ENCODE peak calls at places on chromosomes 16 and 17, in eight cellular contexts. N, H, S, T, K, A, B and C are unnamed samples.

GRCh38 chr17:11705111-11705510 is 106.8 kb downstream of the DNAH9 start:
- DNase-seq in N (no peak), H (no peak), S (no peak), T (no peak), K (no peak), A (no peak), B (no peak), C (no peak)

GRCh38 chr16:3212006-3212405 is 23.0 kb downstream of the ZNF200 start:
- DNase-seq in N (no peak), H (no peak), S (no peak), T (no peak), K (no peak), A (no peak), B (no peak), C (no peak)

GRCh38 chr17:35289222-35289621 is 46.4 kb downstream of the SLFN5 start:
- DNase-seq in N (no peak), H (no peak), S (no peak), T (no peak), K (no peak), A (no peak), B (no peak), C (no peak)

GRCh38 chr17:82791532-82791931 is 39.7 kb downstream of the TBCD start:
- DNase-seq in N (peak), H (no peak), S (no peak), T (no peak), K (no peak), A (no peak), B (no peak), C (no peak)

GRCh38 chr17:66930933-66931332 is 33.6 kb upstream of the CACNG4 start:
- DNase-seq in N (no peak), H (no peak), S (no peak), T (peak), K (peak), A (no peak), B (no peak), C (no peak)

GRCh38 chr16:7691533-7691932 is 358.9 kb downstream of the RBFOX1 start:
- DNase-seq in N (no peak), H (no peak), S (no peak), T (no peak), K (no peak), A (no peak), B (no peak), C (no peak)

GRCh38 chr16:81143921-81144471 is 47.8 kb upstream of the GCSH start:
- DNase-seq in N (no peak), H (peak), S (no peak), T (no peak), K (no peak), A (no peak), B (no peak), C (no peak)

GRCh38 chr17:15490634-15491261 is 23.3 kb upstream of the CDRT4 start:
- DNase-seq in N (peak), H (no peak), S (peak), T (peak), K (peak), A (peak), B (peak), C (peak)

GRCh38 chr16:79628501-79628975 is 28.0 kb upstream of the MAF start:
- DNase-seq in N (peak), H (no peak), S (no peak), T (no peak), K (no peak), A (no peak), B (no peak), C (no peak)

GRCh38 chr16:13099822-13100221 is 198.4 kb downstream of the SHISA9 start:
- DNase-seq in N (no peak), H (no peak), S (no peak), T (no peak), K (no peak), A (no peak), B (no peak), C (no peak)

GRCh38 chr17:59652119-59652518 is 32.4 kb downstream of the CLTC start:
- DNase-seq in N (peak), H (no peak), S (no peak), T (no peak), K (no peak), A (no peak), B (no peak), C (no peak)

GRCh38 chr17:71572343-71572742 is 548.5 kb upstream of the SOX9 start:
- DNase-seq in N (no peak), H (no peak), S (no peak), T (no peak), K (no peak), A (no peak), B (no peak), C (no peak)

GRCh38 chr17:320809-321385 is 31.7 kb downstream of the RPH3AL start:
- DNase-seq in N (no peak), H (no peak), S (no peak), T (peak), K (peak), A (peak), B (no peak), C (no peak)

GRCh38 chr17:51764387-51764971 is 394.0 kb downstream of the CA10 start:
- DNase-seq in N (peak), H (peak), S (peak), T (no peak), K (peak), A (no peak), B (peak), C (no peak)

GRCh38 chr16:53745753-53746258 is 41.9 kb downstream of the FTO start:
- DNase-seq in N (peak), H (no peak), S (no peak), T (no peak), K (no peak), A (no peak), B (no peak), C (no peak)

GRCh38 chr17:79235808-79236207 is 161.2 kb downstream of the ENGASE start:
- DNase-seq in N (no peak), H (no peak), S (no peak), T (no peak), K (no peak), A (no peak), B (no peak), C (no peak)

GRCh38 chr17:81349397-81350319 is 45.6 kb upstream of the BAHCC1 start:
- DNase-seq in N (no peak), H (no peak), S (no peak), T (no peak), K (no peak), A (no peak), B (no peak), C (no peak)

GRCh38 chr17:59803377-59803757 is 89.4 kb downstream of the TUBD1 start:
- DNase-seq in N (no peak), H (no peak), S (no peak), T (no peak), K (no peak), A (no peak), B (no peak), C (no peak)

GRCh38 chr17:44363613-44364159 is at the start of gene FAM171A2:
- DNase-seq in N (peak), H (peak), S (no peak), T (peak), K (no peak), A (peak), B (no peak), C (no peak)

GRCh38 chr17:48825446-48826381 is 5.1 kb upstream of the CALCOCO2 start:
- DNase-seq in N (peak), H (no peak), S (no peak), T (no peak), K (no peak), A (no peak), B (no peak), C (no peak)

GRCh38 chr16:55497558-55497957 is 11.3 kb upstream of the LPCAT2 start:
- DNase-seq in N (no peak), H (no peak), S (no peak), T (no peak), K (no peak), A (no peak), B (no peak), C (no peak)

GRCh38 chr17:31787857-31788570 is 71.0 kb downstream of the COPRS start:
- DNase-seq in N (peak), H (no peak), S (no peak), T (peak), K (peak), A (no peak), B (peak), C (no peak)

GRCh38 chr16:88785106-88785924 is at the start of gene PIEZO1:
- DNase-seq in N (peak), H (peak), S (peak), T (no peak), K (peak), A (peak), B (no peak), C (no peak)

GRCh38 chr16:88569614-88569984 is 604 bp upstream of the ZC3H18 start:
- DNase-seq in N (peak), H (no peak), S (peak), T (peak), K (no peak), A (no peak), B (no peak), C (no peak)

GRCh38 chr17:79950711-79951110 is 85.0 kb downstream of the TBC1D16 start:
- DNase-seq in N (no peak), H (no peak), S (peak), T (peak), K (peak), A (no peak), B (no peak), C (no peak)

GRCh38 chr17:40113110-40113960 is 8.4 kb upstream of the MSL1 start:
- DNase-seq in N (peak), H (peak), S (peak), T (peak), K (peak), A (peak), B (peak), C (peak)
- TF ChIP-seq CTCF in N (peak), H (peak), S (peak), T (no peak), K (peak), A (peak), B (peak), C (peak)

DNA sequence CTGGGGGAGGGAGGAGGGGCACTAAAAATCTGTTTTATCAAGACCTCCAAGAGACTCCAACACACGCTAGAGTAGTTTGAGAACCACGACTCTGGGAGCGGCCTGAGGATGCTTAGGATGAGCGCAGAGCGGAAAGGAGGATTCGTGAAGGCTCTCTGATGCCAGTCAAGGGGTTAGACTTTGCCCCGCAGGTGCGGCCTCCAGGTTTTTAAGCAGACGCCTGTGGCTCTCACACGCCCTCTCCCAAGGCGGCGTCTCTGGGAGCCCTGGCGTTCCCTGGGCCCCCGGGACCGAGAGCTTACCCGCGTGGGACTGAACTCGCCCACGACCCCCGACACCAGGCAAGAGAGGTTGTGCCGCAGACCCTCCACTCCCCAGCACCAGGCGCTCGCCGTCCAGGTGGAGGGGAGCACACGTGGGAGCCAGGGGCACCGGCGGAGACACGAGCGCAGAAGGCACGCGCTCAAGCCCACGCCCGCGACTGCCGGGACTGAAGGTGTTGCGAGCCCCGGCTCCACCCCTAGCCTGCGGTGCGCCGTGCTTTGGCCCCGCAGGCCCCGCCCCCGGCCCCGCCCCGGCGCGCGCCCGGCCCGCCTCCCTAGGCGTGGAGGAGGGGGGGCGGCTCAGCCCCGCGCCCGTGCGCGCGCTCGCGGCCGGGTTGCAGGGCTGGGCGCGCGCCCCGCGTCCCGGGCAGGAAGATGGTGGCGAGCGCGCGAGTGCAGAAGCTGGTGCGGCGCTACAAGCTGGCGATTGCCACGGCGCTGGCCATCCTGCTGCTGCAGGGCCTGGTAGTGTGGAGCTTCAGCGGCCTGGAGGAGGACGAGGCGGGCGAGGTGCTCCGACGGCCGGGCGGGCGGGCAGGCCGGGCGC is at the start of gene XYLT2:
- DNase-seq in N (peak), H (peak), S (peak), T (peak), K (peak), A (peak), B (peak), C (peak)
- TF ChIP-seq POLR2A in N (no peak), H (peak), S (no peak), T (no peak), K (no peak), A (no peak), B (no peak), C (peak)

GRCh38 chr17:14297161-14297851 is 3.6 kb upstream of the HS3ST3B1 start:
- DNase-seq in N (no peak), H (peak), S (no peak), T (peak), K (no peak), A (peak), B (no peak), C (no peak)

GRCh38 chr17:14295676-14296075 is 5.2 kb upstream of the HS3ST3B1 start:
- DNase-seq in N (no peak), H (no peak), S (no peak), T (peak), K (no peak), A (no peak), B (no peak), C (no peak)

GRCh38 chr17:14298221-14298994 is 2.5 kb upstream of the HS3ST3B1 start:
- DNase-seq in N (no peak), H (no peak), S (no peak), T (peak), K (no peak), A (no peak), B (no peak), C (no peak)

GRCh38 chr17:14296511-14296910 is 4.4 kb upstream of the HS3ST3B1 start:
- DNase-seq in N (no peak), H (no peak), S (no peak), T (peak), K (no peak), A (no peak), B (no peak), C (no peak)

GRCh38 chr17:14294876-14295275 is 6.0 kb upstream of the HS3ST3B1 start:
- DNase-seq in N (no peak), H (no peak), S (no peak), T (peak), K (no peak), A (no peak), B (no peak), C (no peak)
- TF ChIP-seq CTCF in N (no peak), H (no peak), S (no peak), T (no peak), K (no peak), A (no peak), B (no peak), C (no peak)

GRCh38 chr17:56521439-56522141 is 71.9 kb upstream of the NOG start:
- DNase-seq in N (no peak), H (no peak), S (no peak), T (no peak), K (no peak), A (no peak), B (no peak), C (no peak)
- TF ChIP-seq POLR2A in N (no peak), H (no peak), S (no peak), T (no peak), K (no peak), A (no peak), B (no peak), C (no peak)

GRCh38 chr16:4778050-4778392 is 10.1 kb downstream of the SEPTIN12 start:
- DNase-seq in N (no peak), H (no peak), S (no peak), T (no peak), K (no peak), A (no peak), B (no peak), C (no peak)
- TF ChIP-seq CTCF in N (no peak), H (no peak), S (no peak), T (no peak), K (no peak), A (no peak), B (no peak), C (no peak)

DNA sequence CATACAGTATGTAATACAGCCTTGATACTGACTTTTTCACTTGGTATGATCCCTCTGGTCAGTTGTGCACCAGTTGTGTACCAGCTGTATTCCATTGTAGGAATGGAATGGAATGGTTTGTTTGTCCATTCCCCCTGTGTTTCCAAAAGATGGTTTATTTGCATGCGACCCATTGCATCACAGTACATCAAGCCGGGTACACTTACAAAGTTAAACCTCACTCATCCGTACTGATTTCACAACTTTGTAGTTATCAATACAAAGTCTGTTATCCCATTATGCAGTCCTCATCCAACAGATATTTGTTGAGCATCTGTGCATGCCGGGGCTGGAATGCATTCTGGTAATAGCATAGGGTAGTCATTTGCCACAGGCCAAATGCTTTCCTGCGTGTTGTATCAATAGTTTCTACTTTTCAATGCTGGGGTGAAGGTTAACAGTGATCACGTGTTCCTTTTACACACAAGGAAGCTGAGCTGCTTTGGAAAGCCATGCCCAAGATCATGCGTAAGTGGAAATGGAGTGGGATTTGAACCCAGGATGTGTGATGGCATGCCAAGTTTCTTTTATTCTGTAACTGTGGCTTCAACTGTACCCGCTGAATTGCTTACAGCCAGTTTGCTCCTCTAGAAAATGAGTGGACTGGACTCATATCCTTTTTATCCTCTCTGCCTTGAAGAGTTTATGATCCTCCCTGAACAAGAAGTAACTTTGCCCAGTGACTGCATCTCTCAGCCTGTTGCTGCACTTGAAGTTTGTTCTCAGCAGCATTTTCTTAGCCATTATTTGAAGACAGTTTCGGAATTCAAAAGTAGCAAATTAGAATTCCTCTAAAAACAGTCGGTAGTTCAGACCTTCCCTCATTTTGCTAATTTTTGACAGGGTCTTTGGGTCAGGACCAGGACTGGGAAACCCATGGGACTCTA is 228.5 kb downstream of the CCDC182 start:
- DNase-seq in N (peak), H (no peak), S (no peak), T (no peak), K (no peak), A (no peak), B (no peak), C (no peak)
- TF ChIP-seq POLR2A in N (no peak), H (no peak), S (no peak), T (no peak), K (no peak), A (no peak), B (no peak), C (no peak)

GRCh38 chr16:73506568-73507056 is 458.7 kb upstream of the ZFHX3 start:
- DNase-seq in N (no peak), H (no peak), S (no peak), T (no peak), K (no peak), A (no peak), B (no peak), C (no peak)

GRCh38 chr16:73503093-73503492 is 455.2 kb upstream of the ZFHX3 start:
- DNase-seq in N (no peak), H (no peak), S (no peak), T (no peak), K (no peak), A (no peak), B (no peak), C (no peak)

GRCh38 chr16:73510852-73511251 is 462.9 kb upstream of the ZFHX3 start:
- DNase-seq in N (no peak), H (no peak), S (no peak), T (no peak), K (no peak), A (no peak), B (peak), C (no peak)

GRCh38 chr16:73504591-73504990 is 456.7 kb upstream of the ZFHX3 start:
- DNase-seq in N (no peak), H (no peak), S (no peak), T (no peak), K (no peak), A (no peak), B (no peak), C (no peak)

GRCh38 chr16:73505178-73505968 is 457.4 kb upstream of the ZFHX3 start:
- DNase-seq in N (no peak), H (no peak), S (no peak), T (no peak), K (no peak), A (no peak), B (no peak), C (no peak)
- TF ChIP-seq CTCF in N (no peak), H (no peak), S (no peak), T (no peak), K (no peak), A (no peak), B (no peak), C (no peak)

DNA sequence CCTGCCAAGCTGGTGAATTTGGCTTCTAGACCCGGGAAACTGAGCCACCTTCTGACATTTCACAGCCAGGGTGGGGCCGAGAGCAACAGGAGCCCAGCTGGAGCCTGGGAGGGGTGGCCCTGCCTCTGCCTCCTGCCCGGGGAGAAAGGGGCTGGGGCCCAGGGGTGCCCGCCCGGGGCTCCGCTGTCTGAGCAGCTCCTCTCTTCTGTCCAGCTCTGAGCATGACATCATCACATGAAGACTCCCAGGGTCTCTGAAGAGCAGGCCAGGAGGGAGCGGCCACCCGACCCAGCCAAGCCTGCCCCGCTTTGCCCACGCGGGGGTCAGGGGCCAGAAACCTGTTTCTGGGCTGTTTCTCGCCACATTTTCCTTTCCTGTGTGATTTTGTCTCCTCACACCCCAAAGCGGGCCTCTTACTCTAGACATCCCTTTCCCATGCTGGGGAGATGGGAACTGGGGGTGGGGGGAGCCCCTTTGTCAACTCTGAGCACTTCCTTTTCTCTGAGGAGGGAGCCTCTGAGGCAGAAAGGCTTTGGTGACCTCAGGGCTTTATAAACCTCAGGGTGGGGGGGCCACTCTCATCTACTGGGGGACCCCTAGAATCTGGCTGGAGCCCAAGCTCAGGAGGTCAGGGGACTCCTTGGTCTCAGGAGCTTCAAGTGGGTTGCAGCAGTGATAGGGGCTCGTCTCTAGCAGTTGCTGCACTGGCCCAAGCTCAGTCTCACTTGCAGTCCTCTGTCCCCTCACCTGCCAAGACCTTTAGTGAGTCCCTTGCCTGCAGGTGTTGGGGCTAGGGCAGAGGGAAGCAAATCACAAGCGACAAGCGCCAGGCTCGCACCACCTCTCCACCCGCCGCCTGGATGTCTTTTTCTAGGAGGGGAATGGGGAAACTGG is 7.6 kb downstream of the UBALD2 start:
- DNase-seq in N (no peak), H (no peak), S (no peak), T (no peak), K (no peak), A (no peak), B (no peak), C (no peak)
- TF ChIP-seq POLR2A in N (peak), H (no peak), S (no peak), T (no peak), K (no peak), A (no peak), B (no peak), C (no peak)

GRCh38 chr17:63950940-63951907 is 19.1 kb upstream of the CD79B start:
- DNase-seq in N (no peak), H (peak), S (no peak), T (no peak), K (no peak), A (no peak), B (no peak), C (peak)
- TF ChIP-seq CTCF in N (no peak), H (peak), S (no peak), T (peak), K (no peak), A (peak), B (no peak), C (peak)